ENCODE peak calls at places on chromosome 20, in six cellular contexts. T is left ventricle myocardium inferior, I is HFF-Myc, V is PC-3, X is head of caudate nucleus, Y is endothelial cell. K is an unnamed sample.

GRCh38 chr20:43994486-43995100 is 79.9 kb downstream of the TOX2 start:
- DNase-seq in X (no peak), I (no peak), Y (no peak), V (peak), T (no peak), K (no peak)

GRCh38 chr20:45611054-45611453 is 18.5 kb upstream of the WFDC10A start:
- DNase-seq in Y (no peak), V (peak), T (no peak), I (peak), X (no peak), K (no peak)

GRCh38 chr20:10490706-10491105 is 55.6 kb downstream of the SLX4IP start:
- DNase-seq in V (no peak), T (no peak), X (no peak), I (no peak), Y (no peak), K (no peak)

GRCh38 chr20:13267231-13267630 is 46.2 kb downstream of the ISM1 start:
- DNase-seq in V (no peak), I (no peak), X (no peak), Y (no peak), T (no peak), K (no peak)

GRCh38 chr20:35146299-35146921 is 726 bp downstream of the EDEM2 start:
- DNase-seq in I (no peak), X (peak), T (no peak), Y (peak), V (peak), K (peak)

GRCh38 chr20:51221103-51221502 is 198.2 kb upstream of the KCNG1 start:
- DNase-seq in X (no peak), I (no peak), V (no peak), Y (no peak), T (no peak), K (no peak)

GRCh38 chr20:45044084-45044573 is 56.8 kb downstream of the KCNS1 start:
- DNase-seq in Y (peak), I (peak), X (no peak), T (no peak), V (peak), K (no peak)

GRCh38 chr20:63167026-63167917 is 48.7 kb downstream of the YTHDF1 start:
- DNase-seq in V (peak), Y (no peak), X (no peak), I (no peak), T (no peak), K (peak)

GRCh38 chr20:58851221-58851968 is 693 bp upstream of the GNAS-AS1 start:
- DNase-seq in X (no peak), Y (no peak), V (no peak), T (no peak), I (no peak), K (no peak)

GRCh38 chr20:10876558-10876957 is 202.8 kb upstream of the JAG1 start:
- DNase-seq in X (no peak), T (no peak), I (no peak), V (no peak), Y (no peak), K (no peak)

GRCh38 chr20:20489054-20489453 is 121.2 kb downstream of the INSM1 start:
- DNase-seq in I (no peak), X (no peak), T (no peak), V (peak), Y (no peak), K (no peak)

GRCh38 chr20:18066421-18067333 is 9.0 kb upstream of the OVOL2 start:
- DNase-seq in V (peak), T (no peak), Y (no peak), I (no peak), X (no peak), K (no peak)

GRCh38 chr20:5400164-5400762 is 83.5 kb upstream of the PROKR2 start:
- DNase-seq in X (no peak), V (peak), T (no peak), Y (peak), I (peak), K (no peak)

GRCh38 chr20:48831702-48832422 is 4.1 kb upstream of the PREX1 start:
- DNase-seq in T (peak), Y (no peak), I (peak), X (no peak), V (peak), K (peak)

GRCh38 chr20:17613328-17614175 is 43.7 kb downstream of the DSTN start:
- DNase-seq in I (no peak), T (no peak), V (no peak), Y (no peak), X (no peak), K (no peak)

GRCh38 chr20:52889225-52889624 is 82.9 kb upstream of the TSHZ2 start:
- DNase-seq in I (no peak), V (peak), X (no peak), Y (no peak), T (no peak), K (no peak)

GRCh38 chr20:38121741-38122140 is 43.3 kb downstream of the TGM2 start:
- DNase-seq in X (no peak), V (no peak), I (no peak), T (no peak), Y (no peak), K (no peak)

GRCh38 chr20:62754122-62754990 is 41.9 kb upstream of the MRGBP start:
- DNase-seq in T (peak), V (no peak), X (no peak), Y (no peak), I (no peak), K (peak)

GRCh38 chr20:39632176-39632575 is 670.0 kb downstream of the DHX35 start:
- DNase-seq in Y (no peak), I (no peak), V (no peak), X (no peak), T (no peak), K (no peak)

GRCh38 chr20:32674362-32674789 is 635 bp upstream of the C20orf203 start:
- DNase-seq in V (peak), Y (peak), I (no peak), X (peak), T (no peak), K (no peak)

GRCh38 chr20:63469019-63469712 is 3.3 kb downstream of the KCNQ2 start:
- DNase-seq in T (no peak), I (no peak), Y (no peak), X (no peak), V (no peak), K (no peak)

GRCh38 chr20:3646067-3646440 is 17.1 kb downstream of the GFRA4 start:
- DNase-seq in V (peak), T (no peak), Y (no peak), X (no peak), I (no peak), K (no peak)

GRCh38 chr20:23159256-23159922 is 73.3 kb upstream of the CD93 start:
- DNase-seq in V (no peak), Y (no peak), X (no peak), I (no peak), T (no peak), K (no peak)

GRCh38 chr20:47762699-47763098 is 22.6 kb downstream of the SULF2 start:
- DNase-seq in I (no peak), X (no peak), Y (no peak), T (no peak), V (no peak), K (no peak)

GRCh38 chr20:16415079-16415478 is 158.2 kb downstream of the KIF16B start:
- DNase-seq in I (no peak), V (peak), X (no peak), Y (no peak), T (no peak), K (no peak)

GRCh38 chr20:62571667-62572344 is 70.5 kb upstream of the SLCO4A1 start:
- DNase-seq in T (no peak), V (peak), X (no peak), Y (no peak), I (no peak), K (no peak)

GRCh38 chr20:44549123-44549522 is 27.3 kb upstream of the SERINC3 start:
- DNase-seq in X (no peak), Y (no peak), I (no peak), V (no peak), T (no peak), K (no peak)

GRCh38 chr20:57934007-57934805 is 224.4 kb upstream of the PMEPA1 start:
- DNase-seq in V (no peak), Y (no peak), T (no peak), I (no peak), X (no peak), K (no peak)

GRCh38 chr20:19275038-19275629 is 62.7 kb downstream of the SLC24A3 start:
- DNase-seq in Y (no peak), X (no peak), T (no peak), I (no peak), V (no peak), K (no peak)

GRCh38 chr20:10662151-10662550 is 11.6 kb downstream of the JAG1 start:
- DNase-seq in Y (no peak), X (no peak), V (no peak), T (no peak), I (no peak), K (no peak)

GRCh38 chr20:45377191-45377775 is 842 bp downstream of the TP53TG5 start:
- DNase-seq in X (no peak), Y (no peak), T (no peak), V (no peak), I (no peak), K (no peak)

GRCh38 chr20:1879369-1879768 is 15.8 kb upstream of the SIRPA start:
- DNase-seq in V (no peak), I (no peak), Y (no peak), X (no peak), T (no peak), K (no peak)

GRCh38 chr20:62875419-62876355 is 14.1 kb upstream of the TCFL5 start:
- DNase-seq in X (peak), Y (peak), I (peak), T (peak), V (peak), K (peak)